ENCODE peak calls at places on chromosome 1, in nine cellular contexts. V, L, D, B, F, P, J, H and C are unnamed samples.

GRCh38 chr1:17565551-17565971 is 26.1 kb downstream of the ARHGEF10L start:
- DNase-seq in V (no peak), P (no peak), B (no peak), H (no peak), D (no peak), J (no peak), L (no peak), F (no peak), C (no peak)

GRCh38 chr1:172699111-172699510 is 40.2 kb downstream of the FASLG start:
- DNase-seq in H (no peak), F (no peak), B (no peak), P (no peak), D (peak), L (no peak), J (peak), V (no peak), C (peak)

GRCh38 chr1:113192242-113192641 is 119.2 kb downstream of the LRIG2 start:
- DNase-seq in F (no peak), H (no peak), D (no peak), V (no peak), B (no peak), L (no peak), P (no peak), J (no peak), C (no peak)

GRCh38 chr1:235971571-235972315 is 93.1 kb downstream of the NID1 start:
- DNase-seq in D (peak), H (peak), B (peak), L (peak), F (peak), V (peak), P (peak), J (peak), C (peak)

GRCh38 chr1:225747566-225747965 is 30.1 kb upstream of the SRP9 start:
- DNase-seq in J (no peak), B (no peak), V (no peak), L (no peak), D (no peak), F (no peak), H (no peak), P (no peak), C (no peak)

GRCh38 chr1:4058706-4059105 is 158.6 kb upstream of the C1orf174 start:
- DNase-seq in H (no peak), V (no peak), P (no peak), D (no peak), F (no peak), L (no peak), B (no peak), J (no peak), C (no peak)

GRCh38 chr1:20376880-20377494 is 86.3 kb downstream of the VWA5B1 start:
- DNase-seq in V (peak), P (no peak), J (no peak), B (peak), D (peak), H (peak), L (no peak), F (no peak), C (peak)

GRCh38 chr1:21568809-21569385 is 59.7 kb downstream of the ALPL start:
- DNase-seq in D (no peak), P (no peak), H (no peak), J (no peak), B (no peak), V (no peak), F (no peak), L (no peak), C (no peak)

GRCh38 chr1:101820080-101820479 is 176.6 kb downstream of the OLFM3 start:
- DNase-seq in H (peak), L (no peak), J (no peak), V (peak), B (no peak), F (peak), P (no peak), D (no peak), C (no peak)

GRCh38 chr1:33655496-33655895 is 183.1 kb downstream of the ZSCAN20 start:
- DNase-seq in L (no peak), B (peak), D (no peak), F (no peak), V (no peak), P (no peak), H (no peak), J (no peak), C (no peak)

GRCh38 chr1:40477680-40478057 is 579 bp downstream of the ZFP69 start:
- DNase-seq in B (no peak), J (no peak), L (no peak), D (peak), P (peak), F (no peak), V (peak), H (no peak), C (no peak)

GRCh38 chr1:172254521-172255222 is 165.8 kb upstream of the C1orf105 start:
- DNase-seq in F (peak), J (no peak), V (peak), B (no peak), H (no peak), P (no peak), L (no peak), D (no peak), C (no peak)

GRCh38 chr1:99680258-99680657 is 34.3 kb downstream of the PALMD start:
- DNase-seq in F (peak), H (no peak), B (no peak), J (no peak), P (no peak), V (peak), D (no peak), L (no peak), C (no peak)

GRCh38 chr1:86914635-86914997 is at the start of gene HS2ST1:
- DNase-seq in B (no peak), D (no peak), F (peak), P (no peak), J (no peak), H (no peak), L (no peak), V (no peak), C (no peak)